ENCODE peak calls at places on chromosome 17, in five cellular contexts. T is cardiac fibroblast, Y is right atrium auricular region, L is PC-3, X is OCI-LY7. G is an unnamed sample.
A peak's percentile ranks its signal among the peaks of the same experiment; 100 is the strongest.

GRCh38 chr17:58279016-58279671 is 1.6 kb downstream of the MPO start:
- DNase-seq in T (peak; percentile 42), Y (peak; percentile 73), L (no peak), X (no peak), G (peak; percentile 46)

GRCh38 chr17:76546556-76547182 is 6.8 kb downstream of the PRCD start:
- DNase-seq in T (peak; percentile 85), Y (no peak), L (peak; percentile 99), X (no peak), G (peak; percentile 89)

GRCh38 chr17:31373150-31374082 is 18.1 kb upstream of the RAB11FIP4 start:
- DNase-seq in T (peak; percentile 85), Y (no peak), L (peak; percentile 62), X (peak; percentile 74), G (peak; percentile 39)

GRCh38 chr17:56665864-56666263 is 72.4 kb downstream of the NOG start:
- DNase-seq in T (no peak), Y (no peak), L (no peak), X (no peak), G (no peak)

GRCh38 chr17:63696381-63696961 is 3.5 kb downstream of the LIMD2 start:
- DNase-seq in T (peak; percentile 55), Y (no peak), L (peak; percentile 55), X (peak; percentile 84), G (peak; percentile 21)

GRCh38 chr17:51869387-51869786 is 289.1 kb downstream of the CA10 start:
- DNase-seq in T (peak; percentile 0), Y (no peak), L (peak; percentile 64), X (peak; percentile 19), G (no peak)

GRCh38 chr17:68759343-68760140 is 158.4 kb upstream of the FAM20A start:
- DNase-seq in T (peak; percentile 96), Y (peak; percentile 96), L (peak; percentile 98), X (peak; percentile 67), G (peak; percentile 88)

GRCh38 chr17:35083071-35083470 is 19.6 kb upstream of the RFFL start:
- DNase-seq in T (no peak), Y (no peak), L (no peak), X (no peak), G (no peak)

GRCh38 chr17:32261937-32262510 is 3.6 kb upstream of the RHBDL3 start:
- DNase-seq in T (no peak), Y (no peak), L (no peak), X (no peak), G (no peak)

GRCh38 chr17:71409712-71410111 is 711.1 kb upstream of the SOX9 start:
- DNase-seq in T (peak; percentile 52), Y (no peak), L (peak; percentile 81), X (no peak), G (peak; percentile 91)

GRCh38 chr17:19650826-19651225 is 2.3 kb downstream of the ALDH3A2 start:
- DNase-seq in T (no peak), Y (no peak), L (peak; percentile 83), X (no peak), G (no peak)

GRCh38 chr17:61389670-61390478 is 9.8 kb upstream of the TBX2 start:
- DNase-seq in T (peak; percentile 66), Y (no peak), L (peak; percentile 69), X (peak; percentile 42), G (no peak)

GRCh38 chr17:40343126-40344119 is 21.1 kb downstream of the GJD3 start:
- DNase-seq in T (no peak), Y (no peak), L (no peak), X (no peak), G (no peak)

GRCh38 chr17:14843086-14843795 is 421.9 kb downstream of the PMP22 start:
- DNase-seq in T (no peak), Y (no peak), L (no peak), X (no peak), G (no peak)

GRCh38 chr17:17994770-17995169 is 22.1 kb downstream of the DRC3 start:
- DNase-seq in T (no peak), Y (no peak), L (no peak), X (no peak), G (peak; percentile 50)

GRCh38 chr17:66667090-66667489 is 167.8 kb upstream of the CACNG5 start:
- DNase-seq in T (no peak), Y (no peak), L (no peak), X (no peak), G (no peak)

GRCh38 chr17:1789936-1790335 is 28.1 kb downstream of the SERPINF1 start:
- DNase-seq in T (no peak), Y (no peak), L (no peak), X (no peak), G (no peak)

GRCh38 chr17:69539781-69540319 is 125.4 kb downstream of the MAP2K6 start:
- DNase-seq in T (peak; percentile 53), Y (no peak), L (peak; percentile 96), X (no peak), G (peak; percentile 42)

GRCh38 chr17:17505610-17506171 is 9.5 kb upstream of the RASD1 start:
- DNase-seq in T (no peak), Y (no peak), L (no peak), X (no peak), G (no peak)

GRCh38 chr17:72123964-72124791 is 3.4 kb downstream of the SOX9 start:
- DNase-seq in T (peak; percentile 41), Y (no peak), L (peak; percentile 40), X (no peak), G (no peak)

GRCh38 chr17:41750866-41751265 is 16.4 kb upstream of the HAP1 start:
- DNase-seq in T (no peak), Y (no peak), L (no peak), X (no peak), G (no peak)

GRCh38 chr17:30248786-30249185 is 13.3 kb upstream of the SLC6A4 start:
- DNase-seq in T (peak; percentile 68), Y (peak; percentile 71), L (no peak), X (no peak), G (no peak)

GRCh38 chr17:29616300-29617048 is 6.2 kb downstream of the CORO6 start:
- DNase-seq in T (no peak), Y (no peak), L (no peak), X (no peak), G (no peak)

GRCh38 chr17:83174859-83175550 is 95.6 kb downstream of the METRNL start:
- DNase-seq in T (no peak), Y (peak; percentile 36), L (no peak), X (peak; percentile 35), G (no peak)
- TF ChIP-seq CTCF in T (no peak), Y (no peak), L (peak; percentile 32), X (peak; percentile 75), G (no peak)

DNA sequence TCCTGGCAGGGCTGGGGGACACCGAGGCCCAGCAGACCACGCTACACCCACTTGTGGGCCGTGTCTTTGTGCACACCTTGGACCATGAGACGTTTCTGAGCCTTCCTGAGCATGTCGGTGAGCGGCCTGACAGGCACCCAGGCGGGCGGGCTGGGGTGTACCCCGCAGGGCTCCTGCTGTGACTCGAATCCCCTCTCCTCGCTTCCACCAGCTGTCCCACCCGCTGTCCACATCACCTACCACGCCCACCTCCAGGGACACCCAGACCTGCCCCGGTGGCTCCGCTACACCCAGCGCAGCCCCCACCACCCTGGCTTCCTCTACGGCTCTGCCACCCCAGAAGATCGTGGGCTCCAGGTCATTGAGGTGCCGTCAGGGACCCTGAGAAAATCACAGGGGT is 1.6 kb downstream of the SGCA start:
- DNase-seq in T (no peak), Y (no peak), L (no peak), X (no peak), G (no peak)
- H3K4me3 ChIP-seq in T (no peak overlapping the region), Y (peak overlapping the region; percentile 12), L (no peak overlapping the region), X (no peak overlapping the region), G (no peak overlapping the region)

GRCh38 chr17:48107137-48108055 is at the start of gene SNX11:
- DNase-seq in T (peak; percentile 83), Y (peak; percentile 88), L (peak; percentile 90), X (peak; percentile 86), G (peak; percentile 77)
- TF ChIP-seq CTCF in T (peak; percentile 3), Y (no peak), L (no peak), X (peak; percentile 48), G (no peak)

GRCh38 chr17:79930786-79931516 is 91.7 kb upstream of the CBX4 start:
- DNase-seq in T (no peak), Y (no peak), L (no peak), X (no peak), G (no peak)
- H3K4me3 ChIP-seq in T (no peak overlapping the region), Y (no peak overlapping the region), L (no peak overlapping the region), X (no peak overlapping the region), G (no peak overlapping the region)

GRCh38 chr17:44123356-44124117 is at the start of gene HDAC5:
- DNase-seq in T (peak; percentile 96), Y (peak; percentile 97), L (peak; percentile 97), X (peak; percentile 96), G (peak; percentile 97)

GRCh38 chr17:44121206-44121605 is 2.2 kb downstream of the HDAC5 start:
- DNase-seq in T (no peak), Y (no peak), L (no peak), X (no peak), G (no peak)

GRCh38 chr17:44122825-44123355 is 551 bp downstream of the HDAC5 start:
- DNase-seq in T (no peak), Y (no peak), L (no peak), X (peak; percentile 36), G (no peak)

GRCh38 chr17:44121997-44122824 is 1.2 kb downstream of the HDAC5 start:
- DNase-seq in T (no peak), Y (no peak), L (no peak), X (no peak), G (no peak)

GRCh38 chr17:44124118-44124438 is 637 bp upstream of the HDAC5 start:
- DNase-seq in T (no peak), Y (no peak), L (no peak), X (no peak), G (no peak)
- TF ChIP-seq CTCF in T (no peak), Y (no peak), L (peak; percentile 26), X (no peak), G (no peak)

DNA sequence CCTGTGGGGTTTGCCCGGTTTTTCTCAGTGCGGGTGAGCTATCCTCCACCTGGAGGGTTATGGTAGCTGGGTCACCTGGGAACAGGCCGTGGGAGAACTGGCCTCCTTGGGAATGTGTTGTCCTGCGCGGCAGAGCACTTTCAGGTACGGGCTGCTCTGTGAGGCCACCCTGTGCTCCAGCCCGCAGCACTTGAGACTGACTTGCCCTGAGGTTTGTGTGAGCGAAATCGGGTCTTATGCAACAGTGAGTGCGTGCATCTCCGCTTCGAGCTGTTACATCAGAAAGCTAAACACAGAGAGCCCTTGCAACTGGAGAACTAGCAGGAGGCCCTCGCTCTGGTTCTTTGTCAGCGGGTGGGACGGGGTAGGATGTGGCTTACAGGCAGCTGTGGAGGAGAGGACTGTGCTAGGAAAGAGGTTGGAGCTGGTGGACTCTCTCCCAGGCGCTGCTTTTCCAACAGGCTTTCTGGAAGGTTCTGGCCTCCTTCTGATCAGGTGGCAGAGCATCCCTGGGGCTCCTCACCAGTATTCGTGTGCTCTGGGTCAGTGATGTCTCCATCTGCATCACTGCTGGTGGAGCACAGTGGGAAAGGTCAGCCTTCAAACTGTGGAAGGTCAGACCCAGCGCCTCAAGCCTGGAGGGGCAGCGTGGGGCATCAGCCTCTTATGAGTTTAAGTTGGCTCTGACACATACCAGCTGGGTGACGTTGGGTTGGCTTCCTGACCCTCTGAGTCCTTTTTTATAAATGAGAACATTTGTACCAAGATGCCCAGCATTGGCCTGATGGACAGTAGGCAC is 76.2 kb downstream of the KSR1 start:
- DNase-seq in T (peak; percentile 46), Y (peak; percentile 76), L (no peak), X (no peak), G (peak; percentile 48)
- H3K4me3 ChIP-seq in T (no peak overlapping the region), Y (no peak overlapping the region), L (no peak overlapping the region), X (no peak overlapping the region), G (no peak overlapping the region)